ENCODE peak calls at places on chromosomes 4 and X, in nine cellular contexts. One of them, this sample, is unnamed.

GRCh38 chr4:40990202-40990898 is 224.0 kb downstream of the APBB2 start:
- DNase-seq in GM13977: peak
- DNase-seq in hepatic stellate cell: peak
- DNase-seq in ecto neural progenitor cell: no peak
- DNase-seq in DND-41: no peak
- DNase-seq in ELF-1: no peak
- DNase-seq in activated naive CD8-positive, alpha-beta T cell treated with anti-CD3 and anti-CD28 coated beads, Interleukin-2, amount 50 U/mL, for 16 hours: no peak
- DNase-seq in activated CD4-positive, alpha-beta memory T cell treated with anti-CD3 and anti-CD28 coated beads, Interleukin-2, amount 10 ng/mL, durations not matched to agents 7 days and 5 days: no peak
- DNase-seq in GDM1: no peak
- DNase-seq in this sample: no peak

GRCh38 chr4:127574643-127575042 is 58.1 kb upstream of the INTU start:
- DNase-seq in GM13977: no peak
- DNase-seq in activated CD4-positive, alpha-beta memory T cell treated with anti-CD3 and anti-CD28 coated beads, Interleukin-2, amount 10 ng/mL, durations not matched to agents 7 days and 5 days: no peak
- DNase-seq in hepatic stellate cell: no peak
- DNase-seq in activated naive CD8-positive, alpha-beta T cell treated with anti-CD3 and anti-CD28 coated beads, Interleukin-2, amount 50 U/mL, for 16 hours: no peak
- DNase-seq in ecto neural progenitor cell: no peak
- DNase-seq in ELF-1: peak
- DNase-seq in GDM1: no peak
- DNase-seq in DND-41: no peak
- DNase-seq in this sample: no peak

GRCh38 chr4:105588252-105588651 is 35.8 kb downstream of the ARHGEF38 start:
- DNase-seq in hepatic stellate cell: no peak
- DNase-seq in activated CD4-positive, alpha-beta memory T cell treated with anti-CD3 and anti-CD28 coated beads, Interleukin-2, amount 10 ng/mL, durations not matched to agents 7 days and 5 days: no peak
- DNase-seq in GM13977: no peak
- DNase-seq in activated naive CD8-positive, alpha-beta T cell treated with anti-CD3 and anti-CD28 coated beads, Interleukin-2, amount 50 U/mL, for 16 hours: no peak
- DNase-seq in GDM1: no peak
- DNase-seq in ELF-1: no peak
- DNase-seq in DND-41: peak
- DNase-seq in ecto neural progenitor cell: no peak
- DNase-seq in this sample: no peak

GRCh38 chrX:70998402-70999027 is 67.6 kb upstream of the SLC7A3 start:
- DNase-seq in activated CD4-positive, alpha-beta memory T cell treated with anti-CD3 and anti-CD28 coated beads, Interleukin-2, amount 10 ng/mL, durations not matched to agents 7 days and 5 days: no peak
- DNase-seq in activated naive CD8-positive, alpha-beta T cell treated with anti-CD3 and anti-CD28 coated beads, Interleukin-2, amount 50 U/mL, for 16 hours: no peak
- DNase-seq in ecto neural progenitor cell: peak
- DNase-seq in DND-41: peak
- DNase-seq in ELF-1: peak
- DNase-seq in GDM1: peak
- DNase-seq in hepatic stellate cell: no peak
- DNase-seq in GM13977: no peak
- DNase-seq in this sample: peak

GRCh38 chr4:153618831-153619230 is 65.2 kb upstream of the TLR2 start:
- DNase-seq in DND-41: no peak
- DNase-seq in GM13977: no peak
- DNase-seq in ecto neural progenitor cell: no peak
- DNase-seq in activated CD4-positive, alpha-beta memory T cell treated with anti-CD3 and anti-CD28 coated beads, Interleukin-2, amount 10 ng/mL, durations not matched to agents 7 days and 5 days: no peak
- DNase-seq in hepatic stellate cell: no peak
- DNase-seq in ELF-1: peak
- DNase-seq in activated naive CD8-positive, alpha-beta T cell treated with anti-CD3 and anti-CD28 coated beads, Interleukin-2, amount 50 U/mL, for 16 hours: no peak
- DNase-seq in GDM1: no peak
- DNase-seq in this sample: peak

GRCh38 chrX:11533211-11533651 is 132.5 kb downstream of the ARHGAP6 start:
- DNase-seq in GDM1: peak
- DNase-seq in ecto neural progenitor cell: no peak
- DNase-seq in activated naive CD8-positive, alpha-beta T cell treated with anti-CD3 and anti-CD28 coated beads, Interleukin-2, amount 50 U/mL, for 16 hours: no peak
- DNase-seq in ELF-1: no peak
- DNase-seq in activated CD4-positive, alpha-beta memory T cell treated with anti-CD3 and anti-CD28 coated beads, Interleukin-2, amount 10 ng/mL, durations not matched to agents 7 days and 5 days: no peak
- DNase-seq in DND-41: no peak
- DNase-seq in GM13977: peak
- DNase-seq in hepatic stellate cell: peak
- DNase-seq in this sample: peak

GRCh38 chrX:140712413-140713173 is 3.0 kb downstream of the LINC00632 start:
- DNase-seq in ELF-1: peak
- DNase-seq in activated CD4-positive, alpha-beta memory T cell treated with anti-CD3 and anti-CD28 coated beads, Interleukin-2, amount 10 ng/mL, durations not matched to agents 7 days and 5 days: peak
- DNase-seq in activated naive CD8-positive, alpha-beta T cell treated with anti-CD3 and anti-CD28 coated beads, Interleukin-2, amount 50 U/mL, for 16 hours: no peak
- DNase-seq in ecto neural progenitor cell: peak
- DNase-seq in GDM1: no peak
- DNase-seq in GM13977: no peak
- DNase-seq in DND-41: no peak
- DNase-seq in hepatic stellate cell: peak
- DNase-seq in this sample: peak

GRCh38 chr4:101475246-101475645 is 127.9 kb upstream of the PPP3CA start:
- DNase-seq in ELF-1: no peak
- DNase-seq in hepatic stellate cell: no peak
- DNase-seq in GM13977: no peak
- DNase-seq in GDM1: no peak
- DNase-seq in ecto neural progenitor cell: no peak
- DNase-seq in activated naive CD8-positive, alpha-beta T cell treated with anti-CD3 and anti-CD28 coated beads, Interleukin-2, amount 50 U/mL, for 16 hours: no peak
- DNase-seq in DND-41: no peak
- DNase-seq in activated CD4-positive, alpha-beta memory T cell treated with anti-CD3 and anti-CD28 coated beads, Interleukin-2, amount 10 ng/mL, durations not matched to agents 7 days and 5 days: no peak
- DNase-seq in this sample: no peak

GRCh38 chr4:7698586-7698985 is 241.1 kb downstream of the AFAP1 start:
- DNase-seq in DND-41: no peak
- DNase-seq in activated naive CD8-positive, alpha-beta T cell treated with anti-CD3 and anti-CD28 coated beads, Interleukin-2, amount 50 U/mL, for 16 hours: no peak
- DNase-seq in ELF-1: no peak
- DNase-seq in ecto neural progenitor cell: no peak
- DNase-seq in hepatic stellate cell: no peak
- DNase-seq in GDM1: no peak
- DNase-seq in activated CD4-positive, alpha-beta memory T cell treated with anti-CD3 and anti-CD28 coated beads, Interleukin-2, amount 10 ng/mL, durations not matched to agents 7 days and 5 days: no peak
- DNase-seq in GM13977: no peak
- DNase-seq in this sample: no peak

GRCh38 chr4:111601671-111602070 is 543.6 kb upstream of the FAM241A start:
- DNase-seq in ecto neural progenitor cell: no peak
- DNase-seq in DND-41: no peak
- DNase-seq in activated CD4-positive, alpha-beta memory T cell treated with anti-CD3 and anti-CD28 coated beads, Interleukin-2, amount 10 ng/mL, durations not matched to agents 7 days and 5 days: no peak
- DNase-seq in GDM1: no peak
- DNase-seq in GM13977: no peak
- DNase-seq in ELF-1: no peak
- DNase-seq in activated naive CD8-positive, alpha-beta T cell treated with anti-CD3 and anti-CD28 coated beads, Interleukin-2, amount 50 U/mL, for 16 hours: no peak
- DNase-seq in hepatic stellate cell: no peak
- DNase-seq in this sample: no peak

GRCh38 chr4:2365913-2366210 is 52.6 kb downstream of the ZFYVE28 start:
- DNase-seq in ecto neural progenitor cell: no peak
- DNase-seq in activated CD4-positive, alpha-beta memory T cell treated with anti-CD3 and anti-CD28 coated beads, Interleukin-2, amount 10 ng/mL, durations not matched to agents 7 days and 5 days: no peak
- DNase-seq in ELF-1: no peak
- DNase-seq in activated naive CD8-positive, alpha-beta T cell treated with anti-CD3 and anti-CD28 coated beads, Interleukin-2, amount 50 U/mL, for 16 hours: no peak
- DNase-seq in GDM1: no peak
- DNase-seq in GM13977: no peak
- DNase-seq in hepatic stellate cell: no peak
- DNase-seq in DND-41: no peak
- DNase-seq in this sample: no peak

GRCh38 chr4:126611900-126612299 is 1020.9 kb upstream of the INTU start:
- DNase-seq in hepatic stellate cell: no peak
- DNase-seq in GDM1: no peak
- DNase-seq in ecto neural progenitor cell: no peak
- DNase-seq in GM13977: no peak
- DNase-seq in DND-41: no peak
- DNase-seq in activated CD4-positive, alpha-beta memory T cell treated with anti-CD3 and anti-CD28 coated beads, Interleukin-2, amount 10 ng/mL, durations not matched to agents 7 days and 5 days: no peak
- DNase-seq in activated naive CD8-positive, alpha-beta T cell treated with anti-CD3 and anti-CD28 coated beads, Interleukin-2, amount 50 U/mL, for 16 hours: no peak
- DNase-seq in ELF-1: no peak
- DNase-seq in this sample: no peak

GRCh38 chrX:68433155-68433980 is at the start of gene OPHN1:
- DNase-seq in GM13977: peak
- DNase-seq in activated naive CD8-positive, alpha-beta T cell treated with anti-CD3 and anti-CD28 coated beads, Interleukin-2, amount 50 U/mL, for 16 hours: no peak
- DNase-seq in ELF-1: peak
- DNase-seq in ecto neural progenitor cell: peak
- DNase-seq in hepatic stellate cell: peak
- DNase-seq in activated CD4-positive, alpha-beta memory T cell treated with anti-CD3 and anti-CD28 coated beads, Interleukin-2, amount 10 ng/mL, durations not matched to agents 7 days and 5 days: no peak
- DNase-seq in DND-41: no peak
- DNase-seq in GDM1: no peak
- DNase-seq in this sample: peak

GRCh38 chr4:96016615-96017299 is 176.9 kb downstream of the PDHA2 start:
- DNase-seq in activated CD4-positive, alpha-beta memory T cell treated with anti-CD3 and anti-CD28 coated beads, Interleukin-2, amount 10 ng/mL, durations not matched to agents 7 days and 5 days: no peak
- DNase-seq in activated naive CD8-positive, alpha-beta T cell treated with anti-CD3 and anti-CD28 coated beads, Interleukin-2, amount 50 U/mL, for 16 hours: no peak
- DNase-seq in GDM1: no peak
- DNase-seq in GM13977: peak
- DNase-seq in ELF-1: no peak
- DNase-seq in ecto neural progenitor cell: no peak
- DNase-seq in DND-41: no peak
- DNase-seq in hepatic stellate cell: no peak
- DNase-seq in this sample: no peak

GRCh38 chr4:103092245-103092644 is 7.4 kb downstream of the BDH2 start:
- DNase-seq in GDM1: no peak
- DNase-seq in hepatic stellate cell: no peak
- DNase-seq in activated naive CD8-positive, alpha-beta T cell treated with anti-CD3 and anti-CD28 coated beads, Interleukin-2, amount 50 U/mL, for 16 hours: no peak
- DNase-seq in DND-41: no peak
- DNase-seq in ecto neural progenitor cell: no peak
- DNase-seq in activated CD4-positive, alpha-beta memory T cell treated with anti-CD3 and anti-CD28 coated beads, Interleukin-2, amount 10 ng/mL, durations not matched to agents 7 days and 5 days: no peak
- DNase-seq in ELF-1: no peak
- DNase-seq in GM13977: no peak
- DNase-seq in this sample: no peak

GRCh38 chr4:85968945-85969830 is 390.7 kb downstream of the MAPK10 start:
- DNase-seq in hepatic stellate cell: peak
- DNase-seq in DND-41: peak
- DNase-seq in activated naive CD8-positive, alpha-beta T cell treated with anti-CD3 and anti-CD28 coated beads, Interleukin-2, amount 50 U/mL, for 16 hours: no peak
- DNase-seq in GDM1: peak
- DNase-seq in ELF-1: no peak
- DNase-seq in ecto neural progenitor cell: no peak
- DNase-seq in GM13977: peak
- DNase-seq in activated CD4-positive, alpha-beta memory T cell treated with anti-CD3 and anti-CD28 coated beads, Interleukin-2, amount 10 ng/mL, durations not matched to agents 7 days and 5 days: no peak
- DNase-seq in this sample: no peak

GRCh38 chrX:71532078-71532752 is 689 bp upstream of the OGT start:
- DNase-seq in GDM1: peak
- DNase-seq in GM13977: no peak
- DNase-seq in ecto neural progenitor cell: peak
- DNase-seq in ELF-1: no peak
- DNase-seq in activated naive CD8-positive, alpha-beta T cell treated with anti-CD3 and anti-CD28 coated beads, Interleukin-2, amount 50 U/mL, for 16 hours: peak
- DNase-seq in hepatic stellate cell: no peak
- DNase-seq in DND-41: peak
- DNase-seq in activated CD4-positive, alpha-beta memory T cell treated with anti-CD3 and anti-CD28 coated beads, Interleukin-2, amount 10 ng/mL, durations not matched to agents 7 days and 5 days: peak
- DNase-seq in this sample: peak

GRCh38 chrX:154333837-154334271 is 38.3 kb downstream of the TKTL1 start:
- DNase-seq in DND-41: no peak
- DNase-seq in GDM1: peak
- DNase-seq in ELF-1: no peak
- DNase-seq in ecto neural progenitor cell: no peak
- DNase-seq in activated CD4-positive, alpha-beta memory T cell treated with anti-CD3 and anti-CD28 coated beads, Interleukin-2, amount 10 ng/mL, durations not matched to agents 7 days and 5 days: no peak
- DNase-seq in hepatic stellate cell: no peak
- DNase-seq in GM13977: peak
- DNase-seq in activated naive CD8-positive, alpha-beta T cell treated with anti-CD3 and anti-CD28 coated beads, Interleukin-2, amount 50 U/mL, for 16 hours: no peak
- DNase-seq in this sample: no peak

GRCh38 chrX:54495814-54496516 is at the start of gene FGD1:
- DNase-seq in DND-41: peak
- DNase-seq in ELF-1: peak
- DNase-seq in ecto neural progenitor cell: peak
- DNase-seq in activated naive CD8-positive, alpha-beta T cell treated with anti-CD3 and anti-CD28 coated beads, Interleukin-2, amount 50 U/mL, for 16 hours: peak
- DNase-seq in activated CD4-positive, alpha-beta memory T cell treated with anti-CD3 and anti-CD28 coated beads, Interleukin-2, amount 10 ng/mL, durations not matched to agents 7 days and 5 days: peak
- DNase-seq in GDM1: no peak
- DNase-seq in hepatic stellate cell: peak
- DNase-seq in GM13977: peak
- DNase-seq in this sample: peak

GRCh38 chrX:70452143-70452733 is 7.6 kb downstream of the DLG3 start:
- DNase-seq in activated naive CD8-positive, alpha-beta T cell treated with anti-CD3 and anti-CD28 coated beads, Interleukin-2, amount 50 U/mL, for 16 hours: peak
- DNase-seq in DND-41: no peak
- DNase-seq in GDM1: no peak
- DNase-seq in hepatic stellate cell: peak
- DNase-seq in ecto neural progenitor cell: peak
- DNase-seq in activated CD4-positive, alpha-beta memory T cell treated with anti-CD3 and anti-CD28 coated beads, Interleukin-2, amount 10 ng/mL, durations not matched to agents 7 days and 5 days: peak
- DNase-seq in ELF-1: peak
- DNase-seq in GM13977: peak
- DNase-seq in this sample: peak

GRCh38 chr4:126364290-126364978 is 1049.7 kb downstream of the FAT4 start:
- DNase-seq in activated naive CD8-positive, alpha-beta T cell treated with anti-CD3 and anti-CD28 coated beads, Interleukin-2, amount 50 U/mL, for 16 hours: no peak
- DNase-seq in ecto neural progenitor cell: no peak
- DNase-seq in ELF-1: no peak
- DNase-seq in GDM1: no peak
- DNase-seq in DND-41: no peak
- DNase-seq in activated CD4-positive, alpha-beta memory T cell treated with anti-CD3 and anti-CD28 coated beads, Interleukin-2, amount 10 ng/mL, durations not matched to agents 7 days and 5 days: no peak
- DNase-seq in GM13977: no peak
- DNase-seq in hepatic stellate cell: no peak
- DNase-seq in this sample: no peak

GRCh38 chr4:140094701-140095420 is 59.1 kb downstream of the MAML3 start:
- DNase-seq in ecto neural progenitor cell: no peak
- DNase-seq in activated CD4-positive, alpha-beta memory T cell treated with anti-CD3 and anti-CD28 coated beads, Interleukin-2, amount 10 ng/mL, durations not matched to agents 7 days and 5 days: peak
- DNase-seq in hepatic stellate cell: no peak
- DNase-seq in activated naive CD8-positive, alpha-beta T cell treated with anti-CD3 and anti-CD28 coated beads, Interleukin-2, amount 50 U/mL, for 16 hours: no peak
- DNase-seq in DND-41: no peak
- DNase-seq in ELF-1: peak
- DNase-seq in GDM1: peak
- DNase-seq in GM13977: no peak
- DNase-seq in this sample: peak

GRCh38 chrX:110491846-110492620 is 133.4 kb downstream of the RTL9 start:
- DNase-seq in DND-41: no peak
- DNase-seq in activated CD4-positive, alpha-beta memory T cell treated with anti-CD3 and anti-CD28 coated beads, Interleukin-2, amount 10 ng/mL, durations not matched to agents 7 days and 5 days: no peak
- DNase-seq in ELF-1: peak
- DNase-seq in hepatic stellate cell: no peak
- DNase-seq in GM13977: no peak
- DNase-seq in activated naive CD8-positive, alpha-beta T cell treated with anti-CD3 and anti-CD28 coated beads, Interleukin-2, amount 50 U/mL, for 16 hours: no peak
- DNase-seq in GDM1: no peak
- DNase-seq in ecto neural progenitor cell: no peak
- DNase-seq in this sample: no peak